ENCODE peak calls at places on chromosomes 1 and 21, in six cellular contexts. N, G, J, L, H and V are unnamed samples.
A peak's percentile ranks its signal among the peaks of the same experiment; 100 is the strongest.

GRCh38 chr1:32533792-32534327 is 5.4 kb upstream of the ZBTB8A start:
- DNase-seq in N (no peak), L (no peak), H (no peak), G (no peak), J (no peak), V (no peak)

GRCh38 chr1:186474208-186474607 is 13.3 kb upstream of the PDC start:
- DNase-seq in N (no peak), H (peak; percentile 19), G (peak; percentile 70), J (no peak), L (peak; percentile 78), V (peak; percentile 87)

GRCh38 chr1:66439028-66439427 is 94.9 kb upstream of the SGIP1 start:
- DNase-seq in G (no peak), J (no peak), L (peak; percentile 75), N (no peak), H (no peak), V (no peak)

GRCh38 chr1:31497601-31498000 is 78.7 kb upstream of the TINAGL1 start:
- DNase-seq in L (peak; percentile 68), N (no peak), G (no peak), H (no peak), J (no peak), V (no peak)

GRCh38 chr1:179036844-179037465 is 11.3 kb downstream of the FAM20B start:
- DNase-seq in G (peak; percentile 37), J (no peak), H (no peak), N (no peak), L (peak; percentile 42), V (no peak)

GRCh38 chr21:42956824-42957632 is 17.3 kb upstream of the PKNOX1 start:
- DNase-seq in J (peak; percentile 90), G (no peak), N (no peak), L (no peak), H (peak; percentile 97), V (peak; percentile 90)

GRCh38 chr1:78715181-78715661 is 65.6 kb downstream of the IFI44 start:
- DNase-seq in J (no peak), G (no peak), N (no peak), H (no peak), L (peak; percentile 39), V (no peak)

GRCh38 chr1:173867141-173867752 is 542 bp downstream of the GAS5 start:
- DNase-seq in J (peak; percentile 29), L (no peak), G (no peak), H (no peak), N (no peak), V (peak; percentile 49)

GRCh38 chr1:76299036-76299435 is 224.5 kb downstream of the ST6GALNAC3 start:
- DNase-seq in J (no peak), H (no peak), L (no peak), N (no peak), G (no peak), V (no peak)

GRCh38 chr1:169931795-169932195 is 38.1 kb upstream of the SCYL3 start:
- DNase-seq in L (peak; percentile 29), N (no peak), H (no peak), G (no peak), J (no peak), V (no peak)

GRCh38 chr1:112524251-112524650 is 15.5 kb downstream of the WNT2B start:
- DNase-seq in J (peak; percentile 72), G (no peak), L (no peak), N (no peak), H (peak; percentile 99), V (no peak)

GRCh38 chr1:95384570-95384969 is 150.6 kb downstream of the RWDD3 start:
- DNase-seq in L (peak; percentile 1), G (peak; percentile 6), N (peak; percentile 62), H (peak; percentile 70), J (peak; percentile 74), V (no peak)

GRCh38 chr1:185062710-185063370 is 17.5 kb downstream of the RNF2 start:
- DNase-seq in J (no peak), G (no peak), N (no peak), L (peak; percentile 68), H (no peak), V (no peak)

GRCh38 chr1:29698033-29698432 is 461.7 kb downstream of the PTPRU start:
- DNase-seq in N (peak; percentile 57), G (peak; percentile 60), J (peak; percentile 83), L (peak; percentile 59), H (peak; percentile 86), V (no peak)

GRCh38 chr21:37503848-37504467 is 137.4 kb downstream of the DYRK1A start:
- DNase-seq in G (peak; percentile 85), N (no peak), H (peak; percentile 25), J (no peak), L (peak; percentile 87), V (no peak)

GRCh38 chr1:182484531-182485257 is 34.7 kb downstream of the RGSL1 start:
- DNase-seq in J (peak; percentile 62), G (no peak), H (peak; percentile 54), L (no peak), N (no peak), V (peak; percentile 9)

GRCh38 chr1:212514056-212514614 is 81.4 kb downstream of the NENF start:
- DNase-seq in J (peak; percentile 52), H (peak; percentile 84), N (no peak), G (peak; percentile 67), L (peak; percentile 65), V (peak; percentile 38)

GRCh38 chr1:226128487-226129075 is 58.0 kb downstream of the ACBD3 start:
- DNase-seq in H (peak; percentile 53), N (no peak), L (peak; percentile 51), G (peak; percentile 51), J (no peak), V (peak; percentile 96)

GRCh38 chr1:27634166-27634981 is 611 bp downstream of the FGR start:
- DNase-seq in H (no peak), J (no peak), L (no peak), N (no peak), G (peak; percentile 46), V (no peak)

GRCh38 chr1:59146651-59147358 is 150.1 kb upstream of the FGGY start:
- DNase-seq in L (peak; percentile 28), H (peak; percentile 51), G (peak; percentile 68), J (peak; percentile 55), N (peak; percentile 21), V (no peak)

GRCh38 chr1:34656706-34657105 is 98.1 kb upstream of the GJB5 start:
- DNase-seq in J (no peak), H (no peak), G (no peak), L (no peak), N (no peak), V (no peak)

GRCh38 chr1:58155418-58156123 is 391.0 kb downstream of the OMA1 start:
- DNase-seq in L (no peak), N (peak; percentile 44), G (no peak), H (peak; percentile 76), J (peak; percentile 57), V (peak; percentile 24)

GRCh38 chr1:113456967-113457366 is 66.7 kb downstream of the MAGI3 start:
- DNase-seq in J (no peak), N (no peak), H (peak; percentile 6), L (peak; percentile 98), G (peak; percentile 81), V (peak; percentile 16)

GRCh38 chr1:2540816-2541492 is 10.9 kb upstream of the HES5 start:
- DNase-seq in H (no peak), G (no peak), J (no peak), L (no peak), N (peak; percentile 87), V (no peak)

GRCh38 chr1:61743716-61744620 is 1.7 kb downstream of the PATJ start:
- DNase-seq in H (peak; percentile 83), L (peak; percentile 8), J (no peak), G (no peak), N (no peak), V (peak; percentile 73)

GRCh38 chr1:1160281-1160930 is 13.3 kb upstream of the TTLL10 start:
- DNase-seq in G (no peak), H (no peak), J (no peak), L (no peak), N (no peak), V (no peak)

GRCh38 chr1:1162597-1163537 is 10.8 kb upstream of the TTLL10 start:
- DNase-seq in G (no peak), L (no peak), N (no peak), H (no peak), J (peak; percentile 90), V (no peak)

GRCh38 chr1:1161078-1161682 is 12.5 kb upstream of the TTLL10 start:
- DNase-seq in G (no peak), L (no peak), J (no peak), H (no peak), N (no peak), V (no peak)

GRCh38 chr1:1163538-1164070 is 10.1 kb upstream of the TTLL10 start:
- DNase-seq in J (no peak), G (no peak), L (no peak), H (no peak), N (no peak), V (no peak)

GRCh38 chr1:1161683-1162079 is 12.0 kb upstream of the TTLL10 start:
- DNase-seq in J (no peak), L (no peak), N (no peak), H (no peak), G (no peak), V (no peak)
- H4K8ac ChIP-seq in J (no peak overlapping the region), L (no peak overlapping the region), N (no peak overlapping the region), H (no peak overlapping the region), G (no peak overlapping the region), V (no peak overlapping the region)

GRCh38 chr1:206658264-206658980 is 23.1 kb downstream of the DYRK3 start:
- DNase-seq in G (peak; percentile 46), N (no peak), H (peak; percentile 84), J (peak; percentile 87), L (no peak), V (peak; percentile 44)
- H4K8ac ChIP-seq in G (no peak overlapping the region), N (no peak overlapping the region), H (no peak overlapping the region), J (no peak overlapping the region), L (no peak overlapping the region), V (no peak overlapping the region)

GRCh38 chr1:63367218-63368103 is at the start of gene ALG6:
- DNase-seq in L (peak; percentile 87), H (peak; percentile 97), G (peak; percentile 90), J (peak; percentile 98), N (peak; percentile 96), V (peak; percentile 97)

GRCh38 chr1:63363014-63363413 is 4.4 kb upstream of the ALG6 start:
- DNase-seq in J (no peak), L (no peak), N (no peak), G (no peak), H (peak; percentile 13), V (no peak)

GRCh38 chr1:63362578-63362977 is 4.8 kb upstream of the ALG6 start:
- DNase-seq in L (no peak), G (no peak), H (peak; percentile 2), N (no peak), J (no peak), V (no peak)

GRCh38 chr1:63366915-63367217 is 561 bp upstream of the ALG6 start:
- DNase-seq in N (no peak), L (no peak), J (no peak), H (no peak), G (no peak), V (no peak)

GRCh38 chr1:63368131-63368530 is 704 bp downstream of the ALG6 start:
- DNase-seq in G (no peak), J (no peak), N (no peak), H (no peak), L (no peak), V (no peak)
- H4K8ac ChIP-seq in G (peak overlapping the region; percentile 77), J (no peak overlapping the region), N (peak overlapping the region; percentile 52), H (no peak overlapping the region), L (peak overlapping the region; percentile 91), V (peak overlapping the region; percentile 87)

GRCh38 chr1:19058476-19058797 is 102.0 kb upstream of the IFFO2 start:
- DNase-seq in H (no peak), N (no peak), L (no peak), G (no peak), J (no peak), V (no peak)
- H4K8ac ChIP-seq in H (no peak overlapping the region), N (no peak overlapping the region), L (no peak overlapping the region), G (no peak overlapping the region), J (no peak overlapping the region), V (no peak overlapping the region)

GRCh38 chr1:9068971-9069323 is 488 bp downstream of the SLC2A5 start:
- DNase-seq in H (no peak), G (no peak), L (no peak), N (no peak), J (no peak), V (peak; percentile 59)
- H4K8ac ChIP-seq in H (no peak overlapping the region), G (no peak overlapping the region), L (no peak overlapping the region), N (no peak overlapping the region), J (no peak overlapping the region), V (no peak overlapping the region)